ENCODE peak calls at places on chromosomes 11 and 22, in eight cellular contexts. D is fibroblast of mammary gland, U is ascending aorta, N is transverse colon, V is foreskin fibroblast, E is osteocyte, L is GM13977, O is stomach. A is an unnamed sample.

GRCh38 chr11:92527467-92527866 is 302.8 kb downstream of the FAT3 start:
- DNase-seq in D (no peak), U (no peak), N (no peak), V (no peak), E (no peak), L (no peak), O (no peak), A (no peak)

GRCh38 chr11:122796128-122796717 is 42.1 kb upstream of the CRTAM start:
- DNase-seq in D (peak; percentile 56), U (no peak), N (peak; percentile 54), V (peak; percentile 54), E (no peak), L (peak; percentile 67), O (peak; percentile 60), A (peak; percentile 48)

GRCh38 chr11:11400635-11401232 is 47.7 kb upstream of the CSNK2A3 start:
- DNase-seq in D (peak; percentile 16), U (no peak), N (no peak), V (no peak), E (no peak), L (peak; percentile 20), O (no peak), A (peak; percentile 21)

GRCh38 chr22:20777420-20778177 is 3.7 kb downstream of the SERPIND1 start:
- DNase-seq in D (peak; percentile 94), U (no peak), N (peak; percentile 16), V (peak; percentile 88), E (no peak), L (no peak), O (no peak), A (peak; percentile 36)

GRCh38 chr11:93481696-93482095 is 61.5 kb downstream of the SMCO4 start:
- DNase-seq in D (no peak), U (no peak), N (no peak), V (no peak), E (no peak), L (no peak), O (no peak), A (peak; percentile 19)

GRCh38 chr11:17013548-17014320 is 480 bp downstream of the PLEKHA7 start:
- DNase-seq in D (no peak), U (no peak), N (peak; percentile 56), V (peak; percentile 16), E (no peak), L (peak; percentile 67), O (peak; percentile 62), A (peak; percentile 70)

GRCh38 chr11:12236744-12237101 is 126.3 kb downstream of the MICAL2 start:
- DNase-seq in D (no peak), U (no peak), N (no peak), V (no peak), E (no peak), L (no peak), O (no peak), A (no peak)

GRCh38 chr11:68439355-68440065 is 21.0 kb upstream of the PPP6R3 start:
- DNase-seq in D (no peak), U (no peak), N (no peak), V (peak; percentile 53), E (peak; percentile 82), L (no peak), O (no peak), A (no peak)

GRCh38 chr11:62026739-62027138 is 59.3 kb upstream of the FTH1 start:
- DNase-seq in D (no peak), U (no peak), N (no peak), V (no peak), E (no peak), L (no peak), O (no peak), A (no peak)

DNA sequence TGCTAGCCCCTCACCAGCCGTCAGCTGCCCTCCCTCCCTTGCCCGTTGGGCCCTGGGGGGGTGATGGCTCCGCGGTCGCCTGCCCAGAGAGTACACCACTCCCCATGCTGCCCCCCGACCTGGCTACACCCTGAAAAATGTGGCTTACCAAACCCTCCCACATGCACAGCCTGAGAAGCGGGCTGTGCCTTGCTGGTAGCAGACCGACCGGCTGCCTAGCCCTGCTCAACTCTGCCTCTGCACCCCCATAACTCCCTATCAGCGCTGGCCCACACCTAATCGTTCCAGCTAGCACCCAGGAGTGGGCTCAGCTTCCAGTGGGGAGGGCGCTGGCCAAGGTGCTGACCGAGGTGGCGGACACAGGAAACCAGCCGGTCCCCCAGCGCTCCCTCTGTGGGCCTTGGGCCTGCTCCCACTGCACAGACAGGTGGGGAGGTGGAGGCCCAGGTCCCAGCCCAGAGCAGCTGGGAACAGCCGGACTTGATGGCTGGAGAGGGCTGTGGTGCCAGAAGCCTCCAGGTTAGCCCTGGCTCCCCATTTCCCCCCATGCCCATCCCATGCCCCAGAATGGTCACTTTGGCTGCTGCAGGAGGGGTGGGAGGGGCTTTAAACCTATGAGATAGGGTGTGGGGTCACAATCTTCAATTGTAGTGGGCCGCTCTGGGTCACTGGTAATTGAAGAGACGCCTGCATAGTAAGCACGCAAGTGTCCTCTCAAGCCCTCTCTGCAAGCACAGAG is 32.1 kb upstream of the PRODH start:
- DNase-seq in D (peak; percentile 12), U (no peak), N (no peak), V (peak; percentile 49), E (no peak), L (no peak), O (no peak), A (peak; percentile 39)
- TF ChIP-seq CTCF in D (no peak), U (no peak), N (no peak), V (no peak), E (no peak), L (no peak), O (no peak), A (no peak)

GRCh38 chr11:47359586-47359985 is 7.1 kb upstream of the MYBPC3 start:
- DNase-seq in D (no peak), U (no peak), N (no peak), V (no peak), E (no peak), L (no peak), O (no peak), A (no peak)
- TF ChIP-seq CTCF in D (no peak), U (no peak), N (no peak), V (no peak), E (no peak), L (no peak), O (no peak), A (no peak)

DNA sequence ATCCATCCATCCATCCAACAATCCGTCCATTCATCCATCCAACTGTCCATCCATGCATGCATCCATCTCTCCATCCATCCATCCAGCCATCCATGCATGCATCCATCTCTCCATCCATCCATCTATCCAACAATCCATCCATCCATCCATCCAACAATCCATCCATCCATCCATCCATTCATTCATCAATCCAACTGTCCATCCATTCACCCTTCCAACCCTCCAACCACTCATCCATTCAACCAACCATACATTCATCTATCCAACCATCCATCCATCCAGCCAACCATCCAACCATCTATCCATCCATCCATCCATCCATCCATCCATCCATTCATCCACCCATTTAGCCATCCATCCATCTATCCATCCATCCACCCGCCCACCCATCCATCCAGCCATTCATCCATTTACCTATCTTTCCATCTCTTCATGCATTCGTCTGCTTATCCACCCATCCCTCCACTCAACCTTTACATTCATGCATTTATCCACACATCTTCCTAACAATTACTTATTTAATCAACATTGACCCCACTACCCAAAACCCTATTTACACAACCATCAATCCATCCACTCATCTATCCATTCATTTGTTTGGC is 12.6 kb downstream of the CACNA1I start:
- DNase-seq in D (no peak), U (no peak), N (no peak), V (no peak), E (no peak), L (no peak), O (no peak), A (no peak)
- TF ChIP-seq CTCF in D (no peak), U (no peak), N (no peak), V (no peak), E (no peak), L (no peak), O (no peak), A (no peak)

GRCh38 chr11:116605543-116605942 is 167.2 kb downstream of the BUD13 start:
- DNase-seq in D (peak; percentile 6), U (no peak), N (peak; percentile 19), V (no peak), E (no peak), L (peak; percentile 47), O (peak; percentile 30), A (peak; percentile 60)
- TF ChIP-seq CTCF in D (no peak), U (no peak), N (no peak), V (peak; percentile 20), E (peak; percentile 34), L (peak; percentile 44), O (no peak), A (peak; percentile 26)

A was measured in Calu3.